ENCODE peak calls at places on chromosomes 2 and 18, in eight cellular contexts. B is NCI-H1092; P is T-helper 2 cell; Z is fibroblast of the conjunctiva; U is CD4-positive, alpha-beta memory T cell; W is hypothalamus; X is GM23248; I is cardiac fibroblast. F is an unnamed sample.

GRCh38 chr2:238524584-238524983 is 97.9 kb downstream of the ASB1 start:
- DNase-seq in B (no peak), P (no peak), Z (no peak), U (no peak), W (no peak), X (no peak), I (no peak), F (no peak)

GRCh38 chr2:12317853-12318426 is 398.8 kb upstream of the TRIB2 start:
- DNase-seq in B (no peak), P (no peak), Z (peak; percentile 75), U (no peak), W (no peak), X (peak; percentile 96), I (peak; percentile 89), F (no peak)

GRCh38 chr2:170341684-170342631 is 164.0 kb downstream of the MYO3B start:
- DNase-seq in B (peak; percentile 27), P (no peak), Z (no peak), U (no peak), W (no peak), X (no peak), I (no peak), F (no peak)

GRCh38 chr2:221501210-221501882 is 70.8 kb downstream of the EPHA4 start:
- DNase-seq in B (no peak), P (no peak), Z (peak; percentile 64), U (no peak), W (no peak), X (peak; percentile 83), I (peak; percentile 85), F (no peak)

GRCh38 chr2:36707050-36707449 is 10.5 kb downstream of the VIT start:
- DNase-seq in B (no peak), P (no peak), Z (no peak), U (no peak), W (no peak), X (peak; percentile 87), I (peak; percentile 43), F (no peak)

GRCh38 chr2:15751477-15751876 is 159.8 kb downstream of the DDX1 start:
- DNase-seq in B (no peak), P (no peak), Z (no peak), U (no peak), W (no peak), X (no peak), I (no peak), F (no peak)

GRCh38 chr18:67081866-67082265 is 434.7 kb downstream of the DSEL start:
- DNase-seq in B (no peak), P (no peak), Z (no peak), U (no peak), W (no peak), X (no peak), I (no peak), F (no peak)

GRCh38 chr2:28288620-28289019 is 104.0 kb upstream of the FOSL2 start:
- DNase-seq in B (no peak), P (no peak), Z (no peak), U (no peak), W (no peak), X (no peak), I (no peak), F (no peak)

GRCh38 chr2:233838726-233839446 is 15.4 kb downstream of the HJURP start:
- DNase-seq in B (no peak), P (no peak), Z (no peak), U (no peak), W (no peak), X (no peak), I (no peak), F (no peak)

GRCh38 chr2:138319616-138320015 is 182.0 kb upstream of the SPOPL start:
- DNase-seq in B (no peak), P (no peak), Z (no peak), U (no peak), W (no peak), X (no peak), I (no peak), F (no peak)

F was measured in NCI-H187.